ENCODE peak calls at places on chromosomes 4 and X, in five cellular contexts. P is breast epithelium, Y is left lung, G is endodermal cell, J is cardiac fibroblast. D is an unnamed sample.

GRCh38 chrX:40175416-40176255 is 77.9 kb upstream of the BCOR start:
- DNase-seq in P (no peak), G (peak; percentile 90), J (peak; percentile 58), Y (peak; percentile 92), D (peak; percentile 41)

GRCh38 chrX:40055495-40055894 is 42.3 kb downstream of the BCOR start:
- DNase-seq in Y (no peak), P (no peak), G (no peak), J (no peak), D (no peak)

GRCh38 chrX:17812763-17813162 is 48.3 kb downstream of the RAI2 start:
- DNase-seq in Y (no peak), J (no peak), P (no peak), G (no peak), D (peak; percentile 10)

GRCh38 chrX:141214216-141214615 is 28.1 kb downstream of the SPANXC start:
- DNase-seq in P (no peak), J (no peak), Y (no peak), G (no peak), D (no peak)

GRCh38 chr4:76993787-76994641 is 44.5 kb downstream of the SEPTIN11 start:
- DNase-seq in G (no peak), Y (no peak), J (no peak), P (no peak), D (no peak)

GRCh38 chr4:85370400-85371032 is 104.4 kb upstream of the ARHGAP24 start:
- DNase-seq in G (peak; percentile 71), J (peak; percentile 58), Y (no peak), P (no peak), D (peak; percentile 54)

GRCh38 chrX:7318246-7318645 is 170.3 kb upstream of the PUDP start:
- DNase-seq in G (no peak), J (no peak), P (no peak), Y (no peak), D (peak; percentile 27)

GRCh38 chr4:168864831-168865541 is 145.1 kb downstream of the CBR4 start:
- DNase-seq in J (peak; percentile 66), P (no peak), G (peak; percentile 65), Y (no peak), D (peak; percentile 72)

GRCh38 chr4:115332078-115332477 is 218.7 kb upstream of the NDST4 start:
- DNase-seq in Y (no peak), G (no peak), P (no peak), J (no peak), D (no peak)

GRCh38 chrX:48468693-48469691 is 1.1 kb downstream of the SLC38A5 start:
- DNase-seq in P (no peak), Y (no peak), J (no peak), G (peak; percentile 76), D (no peak)
- H3K4me3 ChIP-seq in P (peak overlapping the region; percentile 30), Y (peak overlapping the region; percentile 9), J (no peak overlapping the region), G (peak overlapping the region; percentile 85), D (peak overlapping the region; percentile 9)

DNA sequence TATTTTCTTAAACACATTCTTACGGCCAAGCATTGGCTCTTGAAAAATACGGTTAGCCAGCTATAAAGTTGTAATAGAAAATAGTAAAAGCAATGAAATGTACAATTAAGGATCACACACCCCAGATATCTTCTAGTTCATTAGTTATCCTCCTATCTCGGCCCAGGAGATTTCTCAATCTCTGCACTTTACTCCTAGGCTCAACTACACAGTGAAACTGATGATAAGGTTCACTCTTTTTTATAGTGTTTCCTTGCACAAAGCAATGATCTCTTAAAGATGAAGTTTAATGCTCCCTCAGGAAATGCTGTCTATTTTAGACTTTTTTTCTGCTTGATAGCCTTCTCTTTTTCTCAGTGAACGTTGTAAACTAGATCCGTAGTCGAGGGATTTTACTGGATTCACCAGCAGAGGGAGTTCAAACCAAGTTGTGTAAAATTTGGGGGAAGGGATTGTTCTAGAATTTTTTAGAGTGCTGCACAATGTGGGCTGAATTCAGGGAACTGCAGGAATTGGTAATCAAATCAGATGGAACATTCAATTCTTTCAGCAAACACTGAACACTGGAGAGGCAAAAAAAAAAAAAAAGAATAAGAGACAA is 269.5 kb downstream of the GBA3 start:
- DNase-seq in J (peak; percentile 2), P (no peak), Y (no peak), G (peak; percentile 53), D (peak; percentile 5)
- TF ChIP-seq CTCF in J (peak; percentile 25), P (no peak), Y (no peak), G (peak; percentile 83), D (peak; percentile 36)

GRCh38 chr4:147678796-147679549 is 5.0 kb downstream of the PRMT9 start:
- DNase-seq in G (peak; percentile 86), J (peak; percentile 40), Y (no peak), P (no peak), D (no peak)
- H3K4me3 ChIP-seq in G (no peak overlapping the region), J (no peak overlapping the region), Y (no peak overlapping the region), P (no peak overlapping the region), D (no peak overlapping the region)

DNA sequence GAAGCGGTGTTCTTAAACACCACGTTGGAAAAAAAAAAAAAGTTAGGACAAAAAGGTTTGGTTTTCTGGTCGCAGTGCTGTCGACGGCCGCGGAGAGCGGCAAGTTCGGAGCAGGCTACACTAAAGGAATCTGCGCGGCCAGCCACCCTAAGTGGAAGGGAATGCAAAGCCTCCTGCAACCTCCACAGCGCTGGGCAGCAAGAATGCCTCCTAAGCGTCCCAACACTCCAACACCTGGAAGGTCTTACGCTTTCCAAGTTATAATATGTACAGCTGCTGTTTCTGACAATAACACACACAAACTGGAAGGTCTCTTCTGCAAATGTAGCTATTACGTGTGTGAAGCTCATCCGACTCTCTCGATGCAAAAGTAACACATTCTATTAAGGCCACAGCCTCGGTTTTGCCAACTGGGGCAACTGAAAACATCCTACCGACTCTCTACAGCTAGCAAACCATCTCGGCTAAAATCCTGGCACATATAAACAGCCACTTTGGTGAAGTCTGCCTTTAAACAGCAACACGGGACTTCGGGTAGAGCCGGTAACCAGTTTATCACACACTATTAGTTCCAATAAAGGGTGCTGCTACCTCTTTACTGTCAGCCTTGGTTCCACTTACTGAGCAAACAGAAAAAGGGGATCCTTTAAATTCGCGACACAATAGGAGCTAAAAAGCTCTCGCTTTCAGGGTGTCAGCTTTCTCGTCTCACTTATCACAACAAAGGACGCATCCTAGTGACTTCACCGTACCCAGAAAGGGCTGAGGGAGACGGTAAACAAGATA is 900 bp downstream of the SMIM14 start:
- DNase-seq in G (peak; percentile 82), J (peak; percentile 71), Y (peak; percentile 86), P (peak; percentile 47), D (peak; percentile 74)
- TF ChIP-seq CTCF in G (peak; percentile 15), J (no peak), Y (no peak), P (peak; percentile 14), D (no peak)

GRCh38 chrX:56783450-56783831 is 54.4 kb downstream of the NBDY start:
- DNase-seq in J (no peak), P (peak; percentile 78), G (peak; percentile 68), Y (no peak), D (peak; percentile 44)
- H3K4me3 ChIP-seq in J (no peak overlapping the region), P (peak overlapping the region; percentile 44), G (no peak overlapping the region), Y (peak overlapping the region; percentile 22), D (peak overlapping the region; percentile 29)

GRCh38 chr4:1859389-1859753 is 3.4 kb upstream of the LETM1 start:
- DNase-seq in G (no peak), Y (no peak), P (no peak), J (no peak), D (no peak)
- TF ChIP-seq CTCF in G (no peak), Y (no peak), P (no peak), J (no peak), D (no peak)